ENCODE peak calls at places on chromosomes 16 and 17, in nine cellular contexts. One of them, this sample, is unnamed.

GRCh38 chr17:48905987-48906515 is 2.2 kb upstream of the UBE2Z start:
- DNase-seq in A549: no peak
- DNase-seq in AG09319: no peak
- DNase-seq in GM10248: no peak
- DNase-seq in osteoblast: no peak
- DNase-seq in GM12891: no peak
- DNase-seq in activated CD4-positive, alpha-beta T cell treated with anti-CD3 and anti-CD28 coated beads for 48 hours: no peak
- DNase-seq in ovary: no peak
- DNase-seq in lung: no peak
- DNase-seq in this sample: no peak

GRCh38 chr17:8807070-8807550 is 7.9 kb upstream of the MFSD6L start:
- DNase-seq in GM12891: peak
- DNase-seq in AG09319: no peak
- DNase-seq in ovary: no peak
- DNase-seq in activated CD4-positive, alpha-beta T cell treated with anti-CD3 and anti-CD28 coated beads for 48 hours: no peak
- DNase-seq in GM10248: peak
- DNase-seq in A549: no peak
- DNase-seq in osteoblast: no peak
- DNase-seq in lung: no peak
- DNase-seq in this sample: no peak

GRCh38 chr16:2008631-2009301 is 855 bp downstream of the ZNF598 start:
- DNase-seq in activated CD4-positive, alpha-beta T cell treated with anti-CD3 and anti-CD28 coated beads for 48 hours: peak
- DNase-seq in A549: no peak
- DNase-seq in ovary: no peak
- DNase-seq in AG09319: no peak
- DNase-seq in GM10248: no peak
- DNase-seq in GM12891: no peak
- DNase-seq in osteoblast: peak
- DNase-seq in lung: no peak
- DNase-seq in this sample: peak

GRCh38 chr16:89958068-89958467 is 9.5 kb downstream of the DEF8 start:
- DNase-seq in activated CD4-positive, alpha-beta T cell treated with anti-CD3 and anti-CD28 coated beads for 48 hours: peak
- DNase-seq in lung: peak
- DNase-seq in ovary: no peak
- DNase-seq in A549: peak
- DNase-seq in osteoblast: peak
- DNase-seq in AG09319: no peak
- DNase-seq in GM12891: no peak
- DNase-seq in GM10248: peak
- DNase-seq in this sample: peak

GRCh38 chr16:2687531-2688308 is 5.4 kb downstream of the KCTD5 start:
- DNase-seq in A549: no peak
- DNase-seq in activated CD4-positive, alpha-beta T cell treated with anti-CD3 and anti-CD28 coated beads for 48 hours: no peak
- DNase-seq in GM12891: no peak
- DNase-seq in lung: no peak
- DNase-seq in ovary: no peak
- DNase-seq in AG09319: no peak
- DNase-seq in osteoblast: peak
- DNase-seq in GM10248: no peak
- DNase-seq in this sample: peak

GRCh38 chr17:50221500-50222480 is 20.4 kb upstream of the COL1A1 start:
- DNase-seq in ovary: peak
- DNase-seq in GM12891: no peak
- DNase-seq in activated CD4-positive, alpha-beta T cell treated with anti-CD3 and anti-CD28 coated beads for 48 hours: no peak
- DNase-seq in lung: peak
- DNase-seq in osteoblast: peak
- DNase-seq in AG09319: no peak
- DNase-seq in GM10248: peak
- DNase-seq in A549: no peak
- DNase-seq in this sample: peak

GRCh38 chr17:60353773-60354172 is 38.2 kb downstream of the USP32 start:
- DNase-seq in GM10248: no peak
- DNase-seq in activated CD4-positive, alpha-beta T cell treated with anti-CD3 and anti-CD28 coated beads for 48 hours: no peak
- DNase-seq in A549: no peak
- DNase-seq in AG09319: no peak
- DNase-seq in GM12891: no peak
- DNase-seq in lung: no peak
- DNase-seq in osteoblast: no peak
- DNase-seq in ovary: no peak
- DNase-seq in this sample: no peak

GRCh38 chr17:83064732-83065659 is 14.4 kb upstream of the METRNL start:
- DNase-seq in osteoblast: peak
- DNase-seq in A549: no peak
- DNase-seq in lung: peak
- DNase-seq in activated CD4-positive, alpha-beta T cell treated with anti-CD3 and anti-CD28 coated beads for 48 hours: peak
- DNase-seq in AG09319: no peak
- DNase-seq in GM12891: no peak
- DNase-seq in GM10248: no peak
- DNase-seq in ovary: peak
- DNase-seq in this sample: no peak

GRCh38 chr17:17351901-17352781 is 49.0 kb downstream of the NT5M start:
- DNase-seq in A549: no peak
- DNase-seq in GM12891: no peak
- DNase-seq in activated CD4-positive, alpha-beta T cell treated with anti-CD3 and anti-CD28 coated beads for 48 hours: no peak
- DNase-seq in osteoblast: peak
- DNase-seq in lung: no peak
- DNase-seq in AG09319: no peak
- DNase-seq in GM10248: no peak
- DNase-seq in ovary: no peak
- DNase-seq in this sample: no peak

GRCh38 chr17:55295411-55296170 is 30.8 kb downstream of the HLF start:
- DNase-seq in osteoblast: no peak
- DNase-seq in A549: peak
- DNase-seq in ovary: peak
- DNase-seq in GM10248: peak
- DNase-seq in lung: no peak
- DNase-seq in GM12891: peak
- DNase-seq in AG09319: no peak
- DNase-seq in activated CD4-positive, alpha-beta T cell treated with anti-CD3 and anti-CD28 coated beads for 48 hours: peak
- DNase-seq in this sample: peak

GRCh38 chr17:57557793-57558681 is 187.1 kb downstream of the CCDC182 start:
- DNase-seq in lung: peak
- DNase-seq in GM10248: no peak
- DNase-seq in GM12891: no peak
- DNase-seq in ovary: no peak
- DNase-seq in osteoblast: peak
- DNase-seq in activated CD4-positive, alpha-beta T cell treated with anti-CD3 and anti-CD28 coated beads for 48 hours: no peak
- DNase-seq in AG09319: no peak
- DNase-seq in A549: no peak
- DNase-seq in this sample: peak

GRCh38 chr16:84501077-84501735 is 3.3 kb downstream of the MEAK7 start:
- DNase-seq in A549: peak
- DNase-seq in GM10248: no peak
- DNase-seq in AG09319: no peak
- DNase-seq in lung: no peak
- DNase-seq in activated CD4-positive, alpha-beta T cell treated with anti-CD3 and anti-CD28 coated beads for 48 hours: no peak
- DNase-seq in ovary: no peak
- DNase-seq in osteoblast: no peak
- DNase-seq in GM12891: no peak
- DNase-seq in this sample: peak

GRCh38 chr17:33201255-33201654 is 91.8 kb downstream of the ASIC2 start:
- DNase-seq in A549: no peak
- DNase-seq in lung: no peak
- DNase-seq in ovary: no peak
- DNase-seq in osteoblast: no peak
- DNase-seq in GM10248: no peak
- DNase-seq in AG09319: no peak
- DNase-seq in activated CD4-positive, alpha-beta T cell treated with anti-CD3 and anti-CD28 coated beads for 48 hours: no peak
- DNase-seq in GM12891: no peak
- DNase-seq in this sample: no peak

GRCh38 chr16:25690563-25691143 is 1.1 kb upstream of the HS3ST4 start:
- DNase-seq in GM12891: no peak
- DNase-seq in A549: no peak
- DNase-seq in ovary: no peak
- DNase-seq in lung: no peak
- DNase-seq in osteoblast: no peak
- DNase-seq in AG09319: no peak
- DNase-seq in activated CD4-positive, alpha-beta T cell treated with anti-CD3 and anti-CD28 coated beads for 48 hours: no peak
- DNase-seq in GM10248: no peak
- DNase-seq in this sample: no peak

GRCh38 chr16:82192665-82193064 is 22.6 kb upstream of the MPHOSPH6 start:
- DNase-seq in A549: no peak
- DNase-seq in activated CD4-positive, alpha-beta T cell treated with anti-CD3 and anti-CD28 coated beads for 48 hours: peak
- DNase-seq in GM10248: no peak
- DNase-seq in lung: no peak
- DNase-seq in GM12891: no peak
- DNase-seq in AG09319: no peak
- DNase-seq in osteoblast: peak
- DNase-seq in ovary: no peak
- DNase-seq in this sample: peak

GRCh38 chr17:43418441-43419374 is 19.9 kb downstream of the ARL4D start:
- DNase-seq in AG09319: peak
- DNase-seq in lung: no peak
- DNase-seq in A549: peak
- DNase-seq in ovary: no peak
- DNase-seq in GM12891: no peak
- DNase-seq in osteoblast: peak
- DNase-seq in GM10248: no peak
- DNase-seq in activated CD4-positive, alpha-beta T cell treated with anti-CD3 and anti-CD28 coated beads for 48 hours: peak
- DNase-seq in this sample: peak

GRCh38 chr16:25134306-25134705 is 22.8 kb downstream of the LCMT1 start:
- DNase-seq in lung: no peak
- DNase-seq in ovary: no peak
- DNase-seq in GM12891: no peak
- DNase-seq in GM10248: no peak
- DNase-seq in activated CD4-positive, alpha-beta T cell treated with anti-CD3 and anti-CD28 coated beads for 48 hours: no peak
- DNase-seq in AG09319: no peak
- DNase-seq in osteoblast: no peak
- DNase-seq in A549: no peak
- DNase-seq in this sample: no peak

GRCh38 chr16:17470871-17471744 is at the start of gene XYLT1:
- DNase-seq in activated CD4-positive, alpha-beta T cell treated with anti-CD3 and anti-CD28 coated beads for 48 hours: peak
- DNase-seq in AG09319: peak
- DNase-seq in GM10248: peak
- DNase-seq in osteoblast: peak
- DNase-seq in ovary: peak
- DNase-seq in lung: peak
- DNase-seq in A549: peak
- DNase-seq in GM12891: no peak
- DNase-seq in this sample: peak

GRCh38 chr16:65376601-65377000 is 254.7 kb upstream of the CDH11 start:
- DNase-seq in osteoblast: no peak
- DNase-seq in A549: no peak
- DNase-seq in GM12891: no peak
- DNase-seq in AG09319: no peak
- DNase-seq in GM10248: no peak
- DNase-seq in ovary: no peak
- DNase-seq in lung: no peak
- DNase-seq in activated CD4-positive, alpha-beta T cell treated with anti-CD3 and anti-CD28 coated beads for 48 hours: no peak
- DNase-seq in this sample: no peak

GRCh38 chr17:2094891-2095535 is 40.1 kb downstream of the HIC1 start:
- DNase-seq in GM12891: no peak
- DNase-seq in ovary: no peak
- DNase-seq in activated CD4-positive, alpha-beta T cell treated with anti-CD3 and anti-CD28 coated beads for 48 hours: no peak
- DNase-seq in osteoblast: peak
- DNase-seq in A549: no peak
- DNase-seq in lung: peak
- DNase-seq in AG09319: no peak
- DNase-seq in GM10248: peak
- DNase-seq in this sample: peak

GRCh38 chr16:80045944-80046660 is 445.6 kb upstream of the MAF start:
- DNase-seq in osteoblast: no peak
- DNase-seq in lung: no peak
- DNase-seq in activated CD4-positive, alpha-beta T cell treated with anti-CD3 and anti-CD28 coated beads for 48 hours: no peak
- DNase-seq in GM12891: no peak
- DNase-seq in A549: no peak
- DNase-seq in ovary: no peak
- DNase-seq in GM10248: no peak
- DNase-seq in AG09319: no peak
- DNase-seq in this sample: no peak

GRCh38 chr16:31477220-31478216 is 5.4 kb upstream of the SLC5A2 start:
- DNase-seq in A549: no peak
- DNase-seq in osteoblast: peak
- DNase-seq in AG09319: no peak
- DNase-seq in activated CD4-positive, alpha-beta T cell treated with anti-CD3 and anti-CD28 coated beads for 48 hours: peak
- DNase-seq in GM10248: peak
- DNase-seq in ovary: no peak
- DNase-seq in GM12891: peak
- DNase-seq in lung: peak
- DNase-seq in this sample: no peak

GRCh38 chr17:19833914-19834313 is 33.8 kb downstream of the ULK2 start:
- DNase-seq in A549: no peak
- DNase-seq in lung: no peak
- DNase-seq in GM12891: no peak
- DNase-seq in AG09319: no peak
- DNase-seq in activated CD4-positive, alpha-beta T cell treated with anti-CD3 and anti-CD28 coated beads for 48 hours: no peak
- DNase-seq in ovary: no peak
- DNase-seq in osteoblast: no peak
- DNase-seq in GM10248: no peak
- DNase-seq in this sample: no peak

GRCh38 chr16:21185659-21186325 is 25.6 kb downstream of the ZP2 start:
- DNase-seq in activated CD4-positive, alpha-beta T cell treated with anti-CD3 and anti-CD28 coated beads for 48 hours: no peak
- DNase-seq in A549: no peak
- DNase-seq in AG09319: no peak
- DNase-seq in ovary: no peak
- DNase-seq in GM12891: no peak
- DNase-seq in osteoblast: no peak
- DNase-seq in GM10248: no peak
- DNase-seq in lung: no peak
- DNase-seq in this sample: no peak

GRCh38 chr17:27158390-27158789 is 135.5 kb upstream of the WSB1 start:
- DNase-seq in lung: no peak
- DNase-seq in AG09319: no peak
- DNase-seq in ovary: no peak
- DNase-seq in GM10248: peak
- DNase-seq in GM12891: no peak
- DNase-seq in A549: no peak
- DNase-seq in osteoblast: no peak
- DNase-seq in activated CD4-positive, alpha-beta T cell treated with anti-CD3 and anti-CD28 coated beads for 48 hours: no peak
- DNase-seq in this sample: no peak

GRCh38 chr16:89581045-89581695 is 5.6 kb downstream of the CPNE7 start:
- DNase-seq in AG09319: peak
- DNase-seq in ovary: no peak
- DNase-seq in GM12891: no peak
- DNase-seq in activated CD4-positive, alpha-beta T cell treated with anti-CD3 and anti-CD28 coated beads for 48 hours: no peak
- DNase-seq in GM10248: no peak
- DNase-seq in A549: peak
- DNase-seq in lung: no peak
- DNase-seq in osteoblast: peak
- DNase-seq in this sample: peak

GRCh38 chr17:7340179-7340578 is 3.9 kb downstream of the ACAP1 start:
- DNase-seq in GM12891: no peak
- DNase-seq in osteoblast: peak
- DNase-seq in AG09319: no peak
- DNase-seq in ovary: no peak
- DNase-seq in activated CD4-positive, alpha-beta T cell treated with anti-CD3 and anti-CD28 coated beads for 48 hours: no peak
- DNase-seq in A549: no peak
- DNase-seq in lung: no peak
- DNase-seq in GM10248: no peak
- DNase-seq in this sample: peak

GRCh38 chr17:15377608-15378007 is 36.2 kb upstream of the TEKT3 start:
- DNase-seq in GM12891: no peak
- DNase-seq in activated CD4-positive, alpha-beta T cell treated with anti-CD3 and anti-CD28 coated beads for 48 hours: no peak
- DNase-seq in ovary: no peak
- DNase-seq in GM10248: no peak
- DNase-seq in lung: no peak
- DNase-seq in osteoblast: peak
- DNase-seq in AG09319: no peak
- DNase-seq in A549: no peak
- DNase-seq in this sample: peak

GRCh38 chr17:45307290-45308015 is 9.4 kb downstream of the MAP3K14 start:
- DNase-seq in osteoblast: peak
- DNase-seq in GM10248: peak
- DNase-seq in activated CD4-positive, alpha-beta T cell treated with anti-CD3 and anti-CD28 coated beads for 48 hours: peak
- DNase-seq in AG09319: peak
- DNase-seq in A549: no peak
- DNase-seq in ovary: peak
- DNase-seq in GM12891: no peak
- DNase-seq in lung: no peak
- DNase-seq in this sample: peak

GRCh38 chr16:11253995-11254912 is 1.8 kb downstream of the SOCS1 start:
- DNase-seq in activated CD4-positive, alpha-beta T cell treated with anti-CD3 and anti-CD28 coated beads for 48 hours: peak
- DNase-seq in lung: no peak
- DNase-seq in osteoblast: peak
- DNase-seq in GM12891: no peak
- DNase-seq in A549: no peak
- DNase-seq in AG09319: no peak
- DNase-seq in ovary: no peak
- DNase-seq in GM10248: no peak
- DNase-seq in this sample: no peak

GRCh38 chr17:48555616-48556533 is 11.0 kb upstream of the HOXB2 start:
- DNase-seq in lung: no peak
- DNase-seq in GM10248: no peak
- DNase-seq in ovary: no peak
- DNase-seq in A549: peak
- DNase-seq in activated CD4-positive, alpha-beta T cell treated with anti-CD3 and anti-CD28 coated beads for 48 hours: no peak
- DNase-seq in GM12891: no peak
- DNase-seq in osteoblast: no peak
- DNase-seq in AG09319: no peak
- DNase-seq in this sample: peak